ENCODE peak calls at places on chromosomes 12 and 14, in ten cellular contexts. Q is AG09309; T is D341Med; N is left kidney; P is uterus; Z is cardiac septum; G is GM12865; M is CD4-positive, CD25-positive, alpha-beta regulatory T cell; D is psoas muscle; I is DMS153. X is an unnamed sample.

GRCh38 chr14:44040561-44040960 is 466.5 kb downstream of the FSCB start:
- DNase-seq in Q (no peak), T (no peak), N (no peak), P (no peak), Z (no peak), G (no peak), M (no peak), D (no peak), I (no peak), X (no peak)

GRCh38 chr14:77303417-77304156 is 17.1 kb downstream of the POMT2 start:
- DNase-seq in Q (peak; percentile 83), T (no peak), N (no peak), P (no peak), Z (no peak), G (peak; percentile 16), M (no peak), D (no peak), I (peak; percentile 81), X (no peak)

GRCh38 chr12:100375023-100375737 is 18.3 kb downstream of the SLC17A8 start:
- DNase-seq in Q (peak; percentile 24), T (no peak), N (peak; percentile 76), P (peak; percentile 64), Z (no peak), G (no peak), M (no peak), D (peak; percentile 84), I (no peak), X (no peak)

GRCh38 chr12:88836156-88836555 is 255.9 kb upstream of the KITLG start:
- DNase-seq in Q (no peak), T (no peak), N (no peak), P (no peak), Z (no peak), G (no peak), M (no peak), D (no peak), I (no peak), X (no peak)

GRCh38 chr14:80213602-80214001 is 2.3 kb upstream of the DIO2 start:
- DNase-seq in Q (peak; percentile 67), T (peak; percentile 60), N (peak; percentile 4), P (no peak), Z (no peak), G (peak; percentile 46), M (no peak), D (no peak), I (no peak), X (no peak)

GRCh38 chr12:125175576-125175975 is 110.3 kb downstream of the AACS start:
- DNase-seq in Q (no peak), T (no peak), N (no peak), P (no peak), Z (no peak), G (no peak), M (no peak), D (no peak), I (no peak), X (no peak)

GRCh38 chr12:113551563-113551962 is 79.9 kb upstream of the LHX5 start:
- DNase-seq in Q (no peak), T (no peak), N (no peak), P (no peak), Z (no peak), G (no peak), M (no peak), D (no peak), I (no peak), X (no peak)

GRCh38 chr14:52015411-52016030 is 26.2 kb downstream of the RTRAF start:
- DNase-seq in Q (no peak), T (no peak), N (peak; percentile 57), P (no peak), Z (no peak), G (no peak), M (no peak), D (no peak), I (no peak), X (no peak)

GRCh38 chr12:126747530-126748149 is 1519.3 kb upstream of the TMEM132C start:
- DNase-seq in Q (no peak), T (peak; percentile 74), N (peak; percentile 52), P (no peak), Z (no peak), G (peak; percentile 49), M (peak; percentile 26), D (peak; percentile 60), I (no peak), X (no peak)

GRCh38 chr12:65631621-65632111 is 192.6 kb upstream of the HMGA2 start:
- DNase-seq in Q (peak; percentile 99), T (no peak), N (no peak), P (no peak), Z (no peak), G (no peak), M (no peak), D (no peak), I (no peak), X (no peak)

GRCh38 chr14:50603565-50603964 is 43.6 kb downstream of the ATL1 start:
- DNase-seq in Q (no peak), T (no peak), N (no peak), P (no peak), Z (no peak), G (no peak), M (no peak), D (no peak), I (no peak), X (no peak)

GRCh38 chr12:111596985-111597730 is 2.0 kb downstream of the ATXN2 start:
- DNase-seq in Q (no peak), T (peak; percentile 63), N (peak; percentile 89), P (peak; percentile 29), Z (no peak), G (peak; percentile 72), M (peak; percentile 14), D (peak; percentile 71), I (peak; percentile 49), X (peak; percentile 78)

GRCh38 chr12:64699504-64700115 is 59.6 kb downstream of the GNS start:
- DNase-seq in Q (no peak), T (no peak), N (no peak), P (no peak), Z (no peak), G (no peak), M (no peak), D (no peak), I (no peak), X (no peak)

GRCh38 chr12:69657376-69658137 is 41.5 kb downstream of the BEST3 start:
- DNase-seq in Q (no peak), T (no peak), N (peak; percentile 95), P (no peak), Z (no peak), G (no peak), M (no peak), D (peak; percentile 89), I (no peak), X (no peak)

GRCh38 chr14:71290301-71290700 is 383.0 kb downstream of the PCNX1 start:
- DNase-seq in Q (no peak), T (no peak), N (no peak), P (no peak), Z (no peak), G (no peak), M (no peak), D (no peak), I (no peak), X (no peak)

GRCh38 chr12:103422328-103422727 is 73.4 kb downstream of the C12orf42 start:
- DNase-seq in Q (no peak), T (no peak), N (no peak), P (no peak), Z (no peak), G (no peak), M (no peak), D (no peak), I (no peak), X (no peak)

GRCh38 chr14:52703225-52703624 is 3.8 kb upstream of the PSMC6 start:
- DNase-seq in Q (peak; percentile 90), T (no peak), N (no peak), P (no peak), Z (no peak), G (no peak), M (no peak), D (no peak), I (no peak), X (no peak)

GRCh38 chr12:107118624-107119023 is 25.3 kb upstream of the CRY1 start:
- DNase-seq in Q (no peak), T (no peak), N (no peak), P (no peak), Z (no peak), G (no peak), M (no peak), D (no peak), I (no peak), X (no peak)

GRCh38 chr14:81319946-81320345 is 80.2 kb downstream of the STON2 start:
- DNase-seq in Q (no peak), T (no peak), N (no peak), P (no peak), Z (no peak), G (no peak), M (no peak), D (no peak), I (no peak), X (no peak)

GRCh38 chr14:96929969-96930368 is 132.8 kb downstream of the VRK1 start:
- DNase-seq in Q (no peak), T (no peak), N (no peak), P (no peak), Z (no peak), G (no peak), M (no peak), D (no peak), I (no peak), X (no peak)

GRCh38 chr12:65603428-65604351 is 220.6 kb upstream of the HMGA2 start:
- DNase-seq in Q (peak; percentile 92), T (no peak), N (no peak), P (no peak), Z (no peak), G (no peak), M (no peak), D (no peak), I (no peak), X (no peak)